ENCODE peak calls at places on chromosomes 13 and 19, in six cellular contexts. D, E, W, Y, A and Z are unnamed samples. For H3K9me3, the result is how much of the 10 kb centered on the place peaks cover.

GRCh38 chr19:45876411-45877197 is 9.3 kb downstream of the IRF2BP1 start:
- DNase-seq in D (no peak), E (peak), W (no peak), Y (no peak), A (peak), Z (no peak)

GRCh38 chr13:75217949-75218348 is 264.0 kb downstream of the TBC1D4 start:
- DNase-seq in D (peak), E (no peak), W (no peak), Y (no peak), A (no peak), Z (no peak)

GRCh38 chr19:5559804-5560133 is 8.0 kb downstream of the TINCR start:
- DNase-seq in D (no peak), E (no peak), W (no peak), Y (no peak), A (no peak), Z (no peak)

GRCh38 chr13:42041684-42042035 is 6.8 kb upstream of the DGKH start:
- DNase-seq in D (peak), E (peak), W (peak), Y (peak), A (no peak), Z (peak)

GRCh38 chr13:112510987-112511715 is 76.8 kb downstream of the TUBGCP3 start:
- DNase-seq in D (no peak), E (no peak), W (no peak), Y (no peak), A (no peak), Z (peak)

GRCh38 chr13:89066868-89067466 is 1395.8 kb downstream of the SLITRK5 start:
- DNase-seq in D (peak), E (no peak), W (no peak), Y (peak), A (no peak), Z (no peak)

GRCh38 chr13:91747164-91747563 is 348.7 kb downstream of the GPC5 start:
- DNase-seq in D (no peak), E (no peak), W (no peak), Y (no peak), A (no peak), Z (no peak)

GRCh38 chr19:36939153-36939552 is 23.0 kb downstream of the ZNF568 start:
- DNase-seq in D (no peak), E (no peak), W (no peak), Y (no peak), A (no peak), Z (no peak)

GRCh38 chr19:44600466-44600865 is 12.9 kb upstream of the IGSF23 start:
- DNase-seq in D (no peak), E (no peak), W (no peak), Y (no peak), A (no peak), Z (no peak)

GRCh38 chr19:1401889-1402217 is 511 bp upstream of the GAMT start:
- DNase-seq in D (no peak), E (no peak), W (no peak), Y (no peak), A (no peak), Z (no peak)

GRCh38 chr19:17479325-17479791 is 9.0 kb downstream of the SLC27A1 start:
- DNase-seq in D (no peak), E (no peak), W (no peak), Y (no peak), A (no peak), Z (no peak)

GRCh38 chr19:58409010-58409790 is 751 bp downstream of the ZNF584 start:
- DNase-seq in D (no peak), E (no peak), W (no peak), Y (peak), A (peak), Z (no peak)

GRCh38 chr19:2820112-2820702 is 539 bp downstream of the ZNF554 start:
- DNase-seq in D (peak), E (no peak), W (no peak), Y (no peak), A (peak), Z (peak)

GRCh38 chr13:49246850-49247721 is 639 bp upstream of the CDADC1 start:
- DNase-seq in D (no peak), E (no peak), W (no peak), Y (no peak), A (no peak), Z (no peak)

GRCh38 chr13:93227280-93227905 is 786 bp downstream of the GPC6 start:
- DNase-seq in D (peak), E (no peak), W (no peak), Y (peak), A (no peak), Z (peak)

GRCh38 chr13:70080030-70080429 is 27.6 kb upstream of the ATXN8OS start:
- DNase-seq in D (no peak), E (no peak), W (no peak), Y (no peak), A (no peak), Z (no peak)

GRCh38 chr19:48271531-48272151 is 1.8 kb downstream of the ZNF114 start:
- DNase-seq in D (peak), E (no peak), W (no peak), Y (peak), A (peak), Z (peak)

GRCh38 chr13:42129033-42129432 is 80.6 kb downstream of the DGKH start:
- DNase-seq in D (no peak), E (no peak), W (no peak), Y (no peak), A (no peak), Z (no peak)

GRCh38 chr13:96817336-96817941 is 176.8 kb downstream of the OXGR1 start:
- DNase-seq in D (peak), E (no peak), W (no peak), Y (peak), A (peak), Z (no peak)

GRCh38 chr19:2157452-2157851 is 6.1 kb upstream of the AP3D1 start:
- DNase-seq in D (no peak), E (no peak), W (no peak), Y (no peak), A (no peak), Z (no peak)

GRCh38 chr19:19866599-19867248 is 1.0 kb downstream of the ZNF253 start:
- DNase-seq in D (peak), E (no peak), W (no peak), Y (no peak), A (peak), Z (peak)

GRCh38 chr13:48862572-48862971 is 113.1 kb upstream of the FNDC3A start:
- DNase-seq in D (no peak), E (no peak), W (no peak), Y (no peak), A (no peak), Z (no peak)

GRCh38 chr19:18831524-18832330 is at the start of gene UPF1:
- DNase-seq in D (peak), E (peak), W (peak), Y (peak), A (peak), Z (peak)

GRCh38 chr13:26605845-26606244 is 48.4 kb downstream of the WASF3 start:
- DNase-seq in D (no peak), E (no peak), W (no peak), Y (peak), A (no peak), Z (no peak)

GRCh38 chr13:65236841-65237418 is 1993.2 kb downstream of the PCDH9 start:
- DNase-seq in D (no peak), E (no peak), W (no peak), Y (peak), A (no peak), Z (no peak)

GRCh38 chr19:41175825-41176734 is 16.9 kb upstream of the CYP2S1 start:
- DNase-seq in D (no peak), E (peak), W (no peak), Y (peak), A (no peak), Z (peak)

GRCh38 chr13:39809466-39809865 is 154.0 kb downstream of the COG6 start:
- DNase-seq in D (no peak), E (no peak), W (no peak), Y (no peak), A (peak), Z (no peak)

GRCh38 chr19:13839938-13840750 is 36.8 kb upstream of the NANOS3 start:
- DNase-seq in D (no peak), E (peak), W (no peak), Y (peak), A (peak), Z (peak)

GRCh38 chr13:64480206-64480605 is 2749.9 kb downstream of the PCDH9 start:
- DNase-seq in D (no peak), E (no peak), W (no peak), Y (no peak), A (no peak), Z (no peak)

GRCh38 chr19:7994114-7994513 is 11.3 kb downstream of the ELAVL1 start:
- DNase-seq in D (no peak), E (no peak), W (no peak), Y (no peak), A (no peak), Z (no peak)

GRCh38 chr19:1171755-1172352 is 2.2 kb downstream of the SBNO2 start:
- DNase-seq in D (no peak), E (peak), W (no peak), Y (no peak), A (no peak), Z (peak)

GRCh38 chr19:14410775-14411134 is 8.4 kb downstream of the DDX39A start:
- DNase-seq in D (no peak), E (no peak), W (no peak), Y (no peak), A (no peak), Z (no peak)

GRCh38 chr13:61833228-61833627 is 417.6 kb upstream of the PCDH20 start:
- DNase-seq in D (no peak), E (no peak), W (no peak), Y (no peak), A (no peak), Z (no peak)

GRCh38 chr13:99981115-99982020 is at the start of gene ZIC2:
- DNase-seq in D (peak), E (no peak), W (no peak), Y (peak), A (no peak), Z (no peak)

GRCh38 chr19:19578241-19578640 is 40.2 kb downstream of the CILP2 start:
- DNase-seq in D (no peak), E (no peak), W (no peak), Y (no peak), A (no peak), Z (no peak)

GRCh38 chr13:68185767-68186166 is 955.6 kb upstream of the PCDH9 start:
- DNase-seq in D (no peak), E (no peak), W (no peak), Y (no peak), A (peak), Z (no peak)

GRCh38 chr13:86397640-86398039 is 598.4 kb upstream of the SLITRK6 start:
- DNase-seq in D (no peak), E (no peak), W (no peak), Y (no peak), A (no peak), Z (no peak)

GRCh38 chr13:33931397-33931987 is 113.5 kb downstream of the RFC3 start:
- DNase-seq in D (peak), E (no peak), W (no peak), Y (peak), A (peak), Z (peak)

GRCh38 chr13:59570204-59570603 is 593.5 kb downstream of the DIAPH3 start:
- DNase-seq in D (no peak), E (no peak), W (no peak), Y (no peak), A (no peak), Z (no peak)

GRCh38 chr13:27634791-27635190 is 13.1 kb downstream of the POLR1D start:
- DNase-seq in D (no peak), E (no peak), W (no peak), Y (no peak), A (no peak), Z (no peak)
- H3K27ac ChIP-seq in D (no peak), E (no peak), W (no peak), Y (no peak), A (no peak), Z (no peak)

DNA sequence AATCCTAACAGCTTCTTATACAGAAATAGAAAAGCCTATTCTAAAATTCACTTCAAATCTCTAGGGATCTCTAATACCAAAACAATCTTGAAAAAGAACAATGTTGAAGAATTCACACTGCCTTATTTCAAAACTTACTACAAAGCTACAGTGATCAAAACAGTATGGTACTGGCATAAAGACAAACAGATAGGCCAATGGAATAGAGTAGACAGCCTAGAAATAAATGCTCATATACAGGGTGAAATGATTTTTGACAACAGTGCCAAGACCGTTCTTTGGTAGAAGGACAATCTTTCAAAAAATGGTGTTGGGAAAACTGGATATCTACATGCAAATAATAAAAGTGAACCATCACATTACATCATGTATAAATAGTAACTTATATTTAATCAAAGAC is 11.8 kb upstream of the ZNF563 start:
- DNase-seq in D (no peak), E (no peak), W (no peak), Y (no peak), A (no peak), Z (no peak)
- H3K9me3 ChIP-seq in D (half or more), E (under half), W (half or more), Y (under half), A (under half), Z (under half)

DNA sequence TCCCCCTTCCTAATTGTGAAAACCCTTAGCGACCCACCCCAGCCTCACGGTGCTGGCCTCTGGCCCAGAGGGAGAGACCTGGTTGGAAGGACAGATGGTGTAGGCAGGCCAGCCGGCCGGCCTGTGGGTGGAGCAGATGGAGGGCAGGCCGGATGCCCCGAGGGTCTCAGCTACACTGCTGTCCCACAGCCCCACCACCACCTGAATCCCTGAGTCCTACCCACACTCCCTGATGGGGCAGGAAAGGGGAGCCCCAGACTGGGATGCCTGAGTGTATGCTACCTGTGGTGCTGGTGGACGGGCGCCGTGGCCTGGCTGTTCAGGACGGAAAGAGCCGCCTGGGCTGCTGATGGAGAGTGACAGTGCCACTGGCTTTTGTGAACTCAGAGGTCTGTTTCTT is 35.5 kb downstream of the TFDP1 start:
- DNase-seq in D (no peak), E (no peak), W (no peak), Y (no peak), A (no peak), Z (no peak)
- H3K27ac ChIP-seq in D (no peak), E (no peak), W (no peak), Y (no peak), A (no peak), Z (no peak)

GRCh38 chr19:9531933-9532332 is 6.5 kb downstream of the ZNF426 start:
- DNase-seq in D (no peak), E (no peak), W (no peak), Y (peak), A (no peak), Z (no peak)

GRCh38 chr19:9538183-9539058 is at the start of gene ZNF426:
- DNase-seq in D (peak), E (peak), W (peak), Y (peak), A (peak), Z (peak)

GRCh38 chr19:9535934-9536333 is 2.5 kb downstream of the ZNF426 start:
- DNase-seq in D (no peak), E (no peak), W (no peak), Y (no peak), A (no peak), Z (no peak)
- H3K9me3 ChIP-seq in D (half or more), E (under half), W (under half), Y (under half), A (under half), Z (under half)

DNA sequence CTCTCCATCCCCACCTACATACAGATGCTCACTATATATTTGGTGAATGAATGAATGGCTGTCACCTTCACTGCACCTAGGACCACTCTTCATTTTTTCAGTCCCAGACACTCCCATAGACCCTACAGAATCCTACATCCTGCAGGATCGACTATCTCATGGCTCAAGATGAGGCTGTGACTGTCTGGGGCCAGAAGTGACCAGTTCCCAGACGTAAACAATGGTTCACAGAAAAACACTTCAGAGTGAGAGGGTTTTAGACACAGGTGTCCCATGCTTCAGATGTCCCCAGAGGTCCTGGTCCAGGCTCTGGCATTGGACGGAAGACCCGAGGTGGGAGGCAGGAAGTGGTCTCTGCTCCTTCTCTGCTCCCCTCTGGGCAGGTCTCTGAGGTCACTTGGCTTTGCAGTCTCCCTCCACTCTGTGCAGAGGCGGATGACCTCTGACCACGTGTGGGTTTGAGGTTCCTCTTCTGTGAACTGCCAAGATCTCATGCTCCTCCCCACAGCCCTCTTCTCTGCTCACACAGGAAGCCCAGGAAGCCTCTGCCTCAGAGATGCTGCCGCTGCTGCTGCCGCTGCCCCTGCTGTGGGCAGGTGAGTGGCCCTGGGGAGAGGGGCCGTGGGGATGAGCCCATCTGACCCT is 24.9 kb downstream of the SIGLEC7 start:
- DNase-seq in D (no peak), E (no peak), W (no peak), Y (no peak), A (no peak), Z (no peak)
- H3K27ac ChIP-seq in D (no peak), E (no peak), W (no peak), Y (no peak), A (no peak), Z (no peak)

DNA sequence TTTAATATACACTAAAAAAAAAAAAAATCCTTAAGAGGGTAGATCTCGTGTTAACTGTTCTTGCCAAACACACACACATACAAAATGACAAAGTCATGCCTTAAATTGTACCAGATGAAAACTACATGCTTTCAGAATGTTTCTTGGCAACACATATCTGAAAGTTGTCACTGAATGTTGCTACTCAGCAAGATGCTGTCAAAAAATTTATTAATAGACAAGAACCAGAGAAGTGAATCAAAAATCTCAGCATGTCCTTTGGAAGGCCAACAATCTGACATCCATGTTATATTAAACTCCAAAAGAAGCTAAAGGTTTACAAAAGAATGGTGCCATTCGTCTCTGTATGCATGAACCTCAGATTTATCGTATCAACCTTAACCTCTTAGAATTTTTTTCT is 1746.2 kb upstream of the PRR20A start:
- DNase-seq in D (no peak), E (no peak), W (no peak), Y (no peak), A (no peak), Z (no peak)
- H3K9me3 ChIP-seq in D (under half), E (under half), W (under half), Y (under half), A (under half), Z (under half)

GRCh38 chr13:28542804-28543203 is 47.9 kb upstream of the FLT1 start:
- DNase-seq in D (no peak), E (no peak), W (no peak), Y (no peak), A (no peak), Z (no peak)
- H3K27ac ChIP-seq in D (no peak), E (no peak), W (no peak), Y (no peak), A (no peak), Z (no peak)

GRCh38 chr19:32901504-32902161 is 32.1 kb upstream of the SLC7A9 start:
- DNase-seq in D (no peak), E (no peak), W (no peak), Y (no peak), A (no peak), Z (no peak)
- H3K9me3 ChIP-seq in D (under half), E (under half), W (under half), Y (under half), A (under half), Z (under half)